ENCODE peak calls at places on chromosomes 1 and 21, in seven cellular contexts. Q is stomach, J is adrenal gland, W is NB4, L is IMR-90, A is suprapubic skin, C is heart left ventricle. M is an unnamed sample.

GRCh38 chr1:89254658-89255287 is 17.9 kb downstream of the GBP5 start:
- DNase-seq in C (no peak), L (no peak), W (no peak), Q (no peak), J (no peak), A (no peak), M (no peak)

GRCh38 chr1:19866758-19867157 is 15.4 kb upstream of the OTUD3 start:
- DNase-seq in Q (no peak), L (no peak), A (no peak), C (no peak), W (no peak), J (no peak), M (no peak)

GRCh38 chr1:20476260-20477038 is 9.6 kb downstream of the CAMK2N1 start:
- DNase-seq in J (peak), A (no peak), Q (peak), C (peak), L (no peak), W (no peak), M (no peak)

GRCh38 chr1:179933219-179933618 is 21.4 kb upstream of the CEP350 start:
- DNase-seq in A (no peak), L (no peak), C (no peak), W (no peak), J (no peak), Q (no peak), M (no peak)

GRCh38 chr1:108880850-108881249 is 4.1 kb downstream of the GPSM2 start:
- DNase-seq in L (peak), A (no peak), J (no peak), W (no peak), Q (no peak), C (no peak), M (no peak)

GRCh38 chr1:95186149-95186548 is 47.9 kb upstream of the RWDD3 start:
- DNase-seq in L (no peak), C (no peak), Q (no peak), J (no peak), W (no peak), A (no peak), M (no peak)

GRCh38 chr1:109193653-109194590 is 19.8 kb upstream of the SARS1 start:
- DNase-seq in L (no peak), C (no peak), J (no peak), Q (peak), A (no peak), W (peak), M (peak)

GRCh38 chr1:64507897-64508296 is 38.0 kb downstream of the CACHD1 start:
- DNase-seq in L (no peak), C (no peak), W (no peak), J (no peak), Q (no peak), A (no peak), M (no peak)

GRCh38 chr1:61082336-61083013 is at the start of gene NFIA:
- DNase-seq in J (peak), C (peak), A (no peak), Q (peak), W (peak), L (peak), M (peak)

GRCh38 chr21:43311303-43311817 is 115.6 kb downstream of the SIK1 start:
- DNase-seq in C (peak), L (no peak), A (no peak), J (no peak), W (no peak), Q (peak), M (no peak)

GRCh38 chr1:5478156-5478695 is 514.0 kb downstream of the NPHP4 start:
- DNase-seq in W (no peak), Q (no peak), A (no peak), L (no peak), C (no peak), J (no peak), M (no peak)

GRCh38 chr1:178055779-178056471 is 38.0 kb upstream of the RASAL2 start:
- DNase-seq in C (peak), A (no peak), J (no peak), L (peak), W (peak), Q (peak), M (no peak)

GRCh38 chr1:89844860-89845259 is 24.0 kb downstream of the LRRC8D start:
- DNase-seq in C (no peak), A (no peak), W (no peak), L (no peak), Q (no peak), J (no peak), M (no peak)

GRCh38 chr1:226518375-226518774 is 30.2 kb upstream of the STUM start:
- DNase-seq in L (no peak), A (peak), W (no peak), Q (no peak), J (no peak), C (no peak), M (no peak)

GRCh38 chr1:93614550-93615200 is 67.0 kb downstream of the BCAR3 start:
- DNase-seq in C (no peak), Q (peak), L (no peak), J (no peak), A (no peak), W (no peak), M (no peak)

GRCh38 chr1:184806296-184806721 is 51.7 kb upstream of the EDEM3 start:
- DNase-seq in J (no peak), Q (no peak), A (no peak), W (peak), L (no peak), C (no peak), M (peak)

GRCh38 chr1:14443164-14443787 is 155.2 kb upstream of the KAZN start:
- DNase-seq in Q (no peak), L (peak), C (no peak), J (no peak), A (no peak), W (no peak), M (no peak)

GRCh38 chr1:208501542-208501941 is 257.4 kb upstream of the PLXNA2 start:
- DNase-seq in A (no peak), L (no peak), W (no peak), J (no peak), C (no peak), Q (no peak), M (no peak)

GRCh38 chr1:155574077-155574476 is 11.5 kb upstream of the ASH1L start:
- DNase-seq in L (no peak), W (no peak), J (no peak), Q (no peak), C (no peak), A (no peak), M (no peak)

GRCh38 chr21:33392586-33392985 is 10.6 kb upstream of the IFNGR2 start:
- DNase-seq in L (no peak), A (no peak), Q (no peak), W (no peak), C (no peak), J (no peak), M (no peak)

GRCh38 chr21:41653944-41654625 is 112.8 kb downstream of the RIPK4 start:
- DNase-seq in L (peak), W (no peak), A (no peak), Q (no peak), J (no peak), C (no peak), M (no peak)

GRCh38 chr1:6438047-6438525 is 13.5 kb downstream of the ESPN start:
- DNase-seq in L (peak), C (peak), W (peak), Q (peak), J (peak), A (no peak), M (peak)

GRCh38 chr1:241964550-241965241 is 7.1 kb downstream of the BECN2 start:
- DNase-seq in L (peak), J (no peak), C (no peak), Q (no peak), A (no peak), W (peak), M (no peak)

GRCh38 chr1:92118826-92119225 is 38.7 kb downstream of the BTBD8 start:
- DNase-seq in A (no peak), C (no peak), Q (no peak), L (peak), W (no peak), J (no peak), M (no peak)

GRCh38 chr1:88936223-88936523 is 44.8 kb upstream of the GTF2B start:
- DNase-seq in W (no peak), L (no peak), C (no peak), Q (no peak), J (no peak), A (no peak), M (no peak)

GRCh38 chr21:36321325-36322082 is 1.5 kb downstream of the MORC3 start:
- DNase-seq in Q (peak), A (no peak), C (no peak), W (peak), L (peak), J (no peak), M (peak)

GRCh38 chr1:112508242-112509004 is at the start of gene WNT2B:
- DNase-seq in J (peak), L (no peak), A (no peak), C (no peak), W (peak), Q (peak), M (peak)

GRCh38 chr1:88983791-88984552 is 8.5 kb downstream of the KYAT3 start:
- DNase-seq in C (no peak), L (peak), W (peak), A (no peak), Q (no peak), J (no peak), M (peak)

GRCh38 chr1:206787956-206788355 is 15.7 kb upstream of the IL10 start:
- DNase-seq in C (no peak), Q (no peak), A (no peak), W (no peak), L (no peak), J (no peak), M (no peak)

GRCh38 chr1:47608296-47608875 is 170.5 kb downstream of the FOXD2 start:
- DNase-seq in L (no peak), C (no peak), W (no peak), J (peak), A (peak), Q (no peak), M (no peak)

GRCh38 chr1:27598902-27599528 is 4.9 kb downstream of the AHDC1 start:
- DNase-seq in A (no peak), L (peak), J (peak), C (peak), W (peak), Q (no peak), M (peak)

GRCh38 chr1:170340259-170340658 is 191.7 kb upstream of the GORAB start:
- DNase-seq in J (no peak), A (no peak), C (no peak), Q (no peak), W (no peak), L (peak), M (no peak)

GRCh38 chr1:39409055-39409816 is 82.2 kb upstream of the BMP8A start:
- DNase-seq in C (peak), L (peak), J (no peak), Q (peak), W (peak), A (peak), M (no peak)
- TF ChIP-seq POLR2A in C (no peak), L (no peak), J (peak), Q (no peak), W (peak), A (no peak), M (no peak)

GRCh38 chr1:77218477-77219165 is 609 bp downstream of the PIGK start:
- DNase-seq in L (peak), Q (no peak), C (no peak), J (no peak), A (no peak), W (no peak), M (peak)

GRCh38 chr1:77220687-77221463 is 1.6 kb upstream of the PIGK start:
- DNase-seq in Q (no peak), W (peak), J (no peak), A (no peak), L (peak), C (no peak), M (peak)

GRCh38 chr1:77222496-77222895 is 3.3 kb upstream of the PIGK start:
- DNase-seq in C (no peak), W (no peak), Q (no peak), L (no peak), A (no peak), J (no peak), M (no peak)

GRCh38 chr1:77219166-77219887 is at the start of gene PIGK:
- DNase-seq in A (peak), C (peak), J (peak), W (peak), L (peak), Q (peak), M (peak)
- TF ChIP-seq POLR2A in A (no peak), C (no peak), J (peak), W (peak), L (no peak), Q (no peak), M (peak)

GRCh38 chr1:167219646-167220536 is 795 bp upstream of the POU2F1 start:
- DNase-seq in A (peak), Q (peak), J (peak), C (peak), W (peak), L (peak), M (peak)

GRCh38 chr1:167219194-167219593 is 1.5 kb upstream of the POU2F1 start:
- DNase-seq in J (no peak), Q (no peak), A (no peak), W (no peak), C (no peak), L (no peak), M (no peak)

GRCh38 chr1:167220537-167221125 is at the start of gene POU2F1:
- DNase-seq in L (peak), C (peak), A (peak), Q (peak), W (peak), J (peak), M (peak)

GRCh38 chr1:167221804-167222610 is 1.3 kb downstream of the POU2F1 start:
- DNase-seq in C (peak), J (peak), W (peak), A (peak), L (peak), Q (peak), M (peak)

GRCh38 chr1:167221126-167221803 is 579 bp downstream of the POU2F1 start:
- DNase-seq in W (no peak), Q (peak), C (peak), L (no peak), A (no peak), J (no peak), M (peak)
- TF ChIP-seq POLR2A in W (no peak), Q (no peak), C (no peak), L (no peak), A (no peak), J (no peak), M (no peak)

GRCh38 chr1:161727343-161727924 is 6.1 kb downstream of the FCRLB start:
- DNase-seq in Q (no peak), A (no peak), W (peak), L (peak), C (no peak), J (no peak), M (peak)

GRCh38 chr1:161726631-161727342 is 5.4 kb downstream of the FCRLB start:
- DNase-seq in C (peak), L (peak), A (peak), J (peak), Q (peak), W (peak), M (peak)

GRCh38 chr1:161723459-161724149 is 2.3 kb downstream of the FCRLB start:
- DNase-seq in C (no peak), J (no peak), Q (no peak), W (no peak), L (no peak), A (no peak), M (no peak)

GRCh38 chr1:161728376-161729226 is 7.3 kb downstream of the FCRLB start:
- DNase-seq in L (no peak), W (no peak), J (no peak), Q (no peak), C (no peak), A (no peak), M (no peak)

DNA sequence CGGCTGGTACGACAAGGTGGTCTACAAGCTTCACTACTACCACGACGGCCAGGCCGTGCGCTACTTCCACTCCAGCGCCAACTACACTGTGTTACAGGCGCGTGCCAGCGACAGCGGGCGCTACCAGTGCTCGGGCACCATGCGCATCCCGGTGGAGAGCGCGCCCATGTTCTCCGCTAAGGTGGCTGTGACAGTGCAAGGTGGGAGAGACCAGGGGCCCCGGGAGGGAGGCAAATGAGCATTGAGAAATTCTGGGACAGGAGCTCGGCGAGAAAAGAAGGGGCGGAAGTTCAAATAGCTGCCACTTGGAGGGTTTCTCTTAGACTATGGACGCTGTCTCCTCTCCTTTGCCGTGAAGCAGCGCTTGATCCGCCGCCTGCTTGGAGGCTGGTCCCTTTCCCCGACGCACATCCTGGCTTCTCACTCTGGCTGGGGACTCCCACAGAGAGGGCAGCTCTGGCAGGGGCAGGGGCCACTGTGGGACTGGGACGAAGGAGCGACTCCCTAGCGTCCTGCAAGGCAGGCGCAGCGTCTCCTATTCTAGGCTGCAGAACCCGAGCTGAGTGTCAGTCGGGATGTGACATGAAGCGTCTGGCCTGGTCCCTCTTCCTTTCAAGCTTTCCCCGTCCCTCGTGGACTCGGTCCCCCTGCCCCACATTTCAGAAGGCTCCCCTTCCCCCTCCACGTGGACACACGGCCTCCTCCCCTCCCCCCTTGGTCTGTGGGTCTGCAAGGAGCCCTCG is 4.7 kb downstream of the FCRLB start:
- DNase-seq in W (peak), A (peak), Q (peak), L (peak), J (peak), C (peak), M (peak)
- TF ChIP-seq POLR2A in W (no peak), A (no peak), Q (no peak), L (no peak), J (no peak), C (no peak), M (peak)

DNA sequence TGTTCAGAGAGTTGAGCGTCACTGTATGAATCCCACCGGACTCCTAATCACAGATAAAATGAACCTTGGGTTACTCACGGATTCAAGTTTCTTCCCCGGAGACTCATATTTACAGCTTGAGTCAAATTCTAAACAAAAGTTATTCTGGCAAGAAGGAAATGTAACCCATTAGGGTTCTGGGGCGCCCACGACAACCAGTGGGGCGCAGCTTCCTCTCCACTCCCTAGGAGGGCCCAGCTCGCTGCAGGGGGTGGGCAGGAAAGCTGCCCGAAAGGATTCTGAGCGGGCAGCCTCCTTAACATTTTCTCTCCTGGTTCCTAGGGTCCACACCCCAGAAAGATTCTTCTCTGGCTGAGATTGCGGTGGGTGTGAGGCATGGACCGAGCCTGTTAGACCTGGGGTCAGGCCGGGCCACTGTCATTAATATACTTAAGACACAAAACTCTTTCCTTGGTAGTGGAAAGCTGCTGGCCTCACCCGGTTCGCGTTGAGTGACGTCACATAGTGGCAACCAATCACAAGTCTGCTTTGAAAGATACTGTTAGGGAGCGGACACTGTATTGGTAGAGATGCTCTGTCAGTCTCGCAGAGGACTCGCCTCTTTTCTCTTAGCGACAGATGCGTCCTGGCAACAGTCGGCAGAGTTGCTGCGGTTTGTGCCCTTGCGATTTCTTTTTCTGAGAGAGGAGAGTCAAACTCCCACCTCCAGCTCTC is 13.6 kb upstream of the MCOLN3 start:
- DNase-seq in J (peak), W (peak), C (peak), Q (peak), A (peak), L (peak), M (peak)
- TF ChIP-seq POLR2A in J (peak), W (no peak), C (no peak), Q (no peak), A (no peak), L (no peak), M (no peak)

GRCh38 chr1:161069731-161070270 is at the start of gene ARHGAP30:
- DNase-seq in A (no peak), Q (peak), C (peak), L (no peak), W (peak), J (peak), M (no peak)
- TF ChIP-seq POLR2A in A (no peak), Q (no peak), C (no peak), L (no peak), W (peak), J (peak), M (peak)

GRCh38 chr1:15949453-15950245 is 26.3 kb downstream of the ZBTB17 start:
- DNase-seq in Q (peak), L (peak), C (peak), J (peak), A (peak), W (peak), M (peak)
- TF ChIP-seq POLR2A in Q (no peak), L (peak), C (no peak), J (peak), A (no peak), W (no peak), M (peak)

DNA sequence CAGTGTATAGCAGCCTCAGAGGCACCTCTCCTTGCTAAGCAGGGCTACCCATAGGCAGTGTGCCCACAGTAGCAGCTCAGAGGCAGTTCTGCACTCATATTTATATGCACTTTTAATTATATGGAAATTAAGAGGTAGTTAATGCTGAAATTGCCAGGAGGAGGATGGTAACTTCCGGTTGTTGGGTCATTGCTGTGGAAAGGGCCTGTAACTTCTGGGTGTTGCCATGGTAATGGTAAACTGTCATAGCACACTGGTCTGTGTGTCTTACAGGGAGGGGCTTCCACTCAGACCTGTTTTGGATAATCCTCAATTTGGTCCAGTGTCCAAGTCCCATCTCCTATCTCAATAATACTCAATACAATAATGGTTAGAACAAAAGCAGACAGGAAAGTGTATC is 7.6 kb downstream of the CFH start:
- DNase-seq in J (no peak), W (no peak), Q (no peak), C (no peak), A (no peak), L (no peak), M (no peak)
- TF ChIP-seq POLR2A in J (no peak), W (no peak), Q (no peak), C (no peak), A (no peak), L (no peak), M (no peak)

GRCh38 chr1:247078315-247079140 is at the start of gene ZNF670:
- DNase-seq in W (peak), C (peak), L (peak), Q (peak), A (peak), J (peak), M (peak)
- TF ChIP-seq POLR2A in W (peak), C (no peak), L (peak), Q (no peak), A (no peak), J (peak), M (peak)

GRCh38 chr1:26114165-26114927 is 2.7 kb downstream of the PDIK1L start:
- DNase-seq in J (no peak), Q (no peak), C (no peak), L (no peak), W (no peak), A (no peak), M (no peak)

GRCh38 chr1:26111530-26112406 is at the start of gene PDIK1L:
- DNase-seq in W (peak), J (peak), Q (peak), C (peak), A (peak), L (peak), M (peak)

GRCh38 chr1:26109229-26110164 is 2.1 kb upstream of the PDIK1L start:
- DNase-seq in A (no peak), W (no peak), J (no peak), L (no peak), C (no peak), Q (no peak), M (no peak)

GRCh38 chr1:26110731-26111529 is 694 bp upstream of the PDIK1L start:
- DNase-seq in J (peak), C (peak), L (peak), Q (peak), W (peak), A (peak), M (peak)

GRCh38 chr1:26112407-26112775 is 767 bp downstream of the PDIK1L start:
- DNase-seq in W (peak), Q (no peak), L (no peak), A (no peak), J (no peak), C (no peak), M (no peak)
- TF ChIP-seq POLR2A in W (no peak), Q (no peak), L (no peak), A (no peak), J (no peak), C (no peak), M (no peak)